ENCODE peak calls at places on chromosomes 7 and 10, in ten cellular contexts. K is thyroid gland, O is vagina, G is heart left ventricle, F is cardiac muscle cell, R is suprapubic skin, E is fibroblast of lung, L is glutamatergic neuron, C is epithelial cell of esophagus, D is HepG2. H is an unnamed sample.

GRCh38 chr7:86926732-86927131 is 132.7 kb downstream of the ELAPOR2 start:
- DNase-seq in G (no peak), D (peak; percentile 28), E (peak; percentile 31), R (no peak), C (peak; percentile 60), F (peak; percentile 69), K (no peak), O (no peak), L (no peak), H (peak; percentile 47)

GRCh38 chr10:73848821-73849489 is 25.4 kb downstream of the CAMK2G start:
- DNase-seq in F (peak; percentile 87), D (peak; percentile 62), K (peak; percentile 81), O (no peak), C (peak; percentile 79), R (peak; percentile 91), E (peak; percentile 65), L (peak; percentile 92), G (peak; percentile 81), H (peak; percentile 82)

GRCh38 chr10:102998508-102998907 is 80.4 kb downstream of the CNNM2 start:
- DNase-seq in D (no peak), K (no peak), O (no peak), L (no peak), F (no peak), G (no peak), R (no peak), E (no peak), C (peak; percentile 15), H (no peak)

GRCh38 chr10:25082276-25083204 is 66.1 kb downstream of the THNSL1 start:
- DNase-seq in F (peak; percentile 84), L (no peak), D (peak; percentile 87), O (no peak), E (peak; percentile 19), K (peak; percentile 10), C (no peak), R (no peak), G (no peak), H (no peak)

GRCh38 chr10:3720228-3721019 is 64.6 kb downstream of the KLF6 start:
- DNase-seq in R (no peak), E (peak; percentile 89), C (peak; percentile 93), O (no peak), L (no peak), D (peak; percentile 17), F (no peak), K (no peak), G (peak; percentile 52), H (peak; percentile 77)

GRCh38 chr10:60646966-60647796 is 131.1 kb upstream of the CDK1 start:
- DNase-seq in O (no peak), R (no peak), C (peak; percentile 66), L (no peak), G (peak; percentile 10), E (peak; percentile 51), K (peak; percentile 18), F (peak; percentile 66), D (peak; percentile 46), H (peak; percentile 69)

GRCh38 chr10:35089641-35090161 is 440 bp downstream of the CUL2 start:
- DNase-seq in E (peak; percentile 38), R (no peak), F (peak; percentile 39), C (peak; percentile 5), O (no peak), K (no peak), L (no peak), D (no peak), G (no peak), H (no peak)

GRCh38 chr7:43647314-43647691 is 64.4 kb downstream of the STK17A start:
- DNase-seq in D (no peak), E (peak; percentile 97), K (no peak), C (no peak), O (no peak), L (peak; percentile 47), R (no peak), G (peak; percentile 33), F (peak; percentile 25), H (peak; percentile 91)

GRCh38 chr7:19408821-19409220 is 263.6 kb upstream of the FERD3L start:
- DNase-seq in C (no peak), L (no peak), D (no peak), R (no peak), G (no peak), O (no peak), F (peak; percentile 15), E (no peak), K (no peak), H (no peak)

GRCh38 chr7:124552217-124552616 is 213.4 kb downstream of the GPR37 start:
- DNase-seq in C (no peak), O (no peak), L (no peak), E (peak; percentile 13), R (no peak), D (no peak), F (no peak), K (no peak), G (no peak), H (no peak)

GRCh38 chr10:25363638-25364037 is 188.8 kb downstream of the GPR158 start:
- DNase-seq in O (no peak), C (no peak), D (no peak), F (no peak), R (no peak), K (no peak), L (no peak), G (no peak), E (no peak), H (no peak)

GRCh38 chr10:103661198-103661950 is 167.9 kb downstream of the NEURL1 start:
- DNase-seq in K (peak; percentile 94), D (peak; percentile 73), O (no peak), F (peak; percentile 95), C (no peak), R (peak; percentile 95), G (peak; percentile 88), L (peak; percentile 46), E (peak; percentile 88), H (peak; percentile 83)

GRCh38 chr7:127392182-127392565 is 334 bp downstream of the ZNF800 start:
- DNase-seq in L (peak; percentile 72), O (no peak), E (peak; percentile 65), R (peak; percentile 80), C (peak; percentile 69), K (peak; percentile 54), D (no peak), F (peak; percentile 74), G (peak; percentile 48), H (peak; percentile 25)

GRCh38 chr10:48770558-48771089 is 86.0 kb downstream of the WDFY4 start:
- DNase-seq in D (no peak), K (no peak), R (no peak), G (no peak), O (no peak), F (no peak), C (no peak), L (no peak), E (no peak), H (no peak)

GRCh38 chr7:156492170-156492569 is 148.4 kb upstream of the RNF32 start:
- DNase-seq in C (no peak), L (no peak), R (no peak), G (no peak), E (no peak), O (no peak), D (no peak), F (no peak), K (no peak), H (no peak)

GRCh38 chr7:50710441-50711154 is 72.1 kb downstream of the GRB10 start:
- DNase-seq in C (no peak), E (no peak), D (no peak), K (peak; percentile 21), R (no peak), G (no peak), O (no peak), L (no peak), F (no peak), H (no peak)

DNA sequence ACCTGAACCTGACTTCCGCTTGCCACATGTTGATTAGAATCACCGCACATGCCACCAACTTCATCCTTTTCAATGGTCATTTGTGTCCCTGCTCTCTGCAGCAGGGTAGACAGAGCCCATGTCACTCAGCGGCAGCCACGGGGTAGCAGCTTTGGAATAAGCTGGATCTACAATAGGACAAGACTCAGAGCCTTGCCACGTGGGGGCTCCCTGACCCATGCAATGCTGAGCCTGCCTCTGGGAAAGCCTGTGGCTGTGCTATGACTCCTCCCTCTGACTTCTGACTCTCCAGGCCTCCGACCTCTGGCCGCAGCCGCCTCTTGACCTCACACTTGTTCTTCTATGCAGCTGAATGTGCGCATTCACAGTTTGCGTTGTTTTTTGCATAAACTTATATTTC is 197.8 kb upstream of the MKI67 start:
- DNase-seq in K (peak; percentile 10), L (peak; percentile 59), G (no peak), F (peak; percentile 64), C (no peak), E (no peak), O (no peak), D (peak; percentile 18), R (no peak), H (no peak)
- TF ChIP-seq CTCF in K (no peak), L (no peak), G (peak; percentile 28), F (no peak), C (no peak), E (no peak), O (no peak), D (peak; percentile 56), R (no peak), H (no peak)

GRCh38 chr7:150447966-150448788 is 2.3 kb upstream of the GIMAP8 start:
- DNase-seq in O (no peak), K (no peak), R (peak; percentile 31), C (no peak), E (no peak), L (no peak), D (no peak), G (no peak), F (no peak), H (no peak)
- TF ChIP-seq CTCF in O (no peak), K (no peak), R (no peak), C (no peak), E (no peak), L (no peak), D (no peak), G (no peak), F (no peak), H (no peak)

DNA sequence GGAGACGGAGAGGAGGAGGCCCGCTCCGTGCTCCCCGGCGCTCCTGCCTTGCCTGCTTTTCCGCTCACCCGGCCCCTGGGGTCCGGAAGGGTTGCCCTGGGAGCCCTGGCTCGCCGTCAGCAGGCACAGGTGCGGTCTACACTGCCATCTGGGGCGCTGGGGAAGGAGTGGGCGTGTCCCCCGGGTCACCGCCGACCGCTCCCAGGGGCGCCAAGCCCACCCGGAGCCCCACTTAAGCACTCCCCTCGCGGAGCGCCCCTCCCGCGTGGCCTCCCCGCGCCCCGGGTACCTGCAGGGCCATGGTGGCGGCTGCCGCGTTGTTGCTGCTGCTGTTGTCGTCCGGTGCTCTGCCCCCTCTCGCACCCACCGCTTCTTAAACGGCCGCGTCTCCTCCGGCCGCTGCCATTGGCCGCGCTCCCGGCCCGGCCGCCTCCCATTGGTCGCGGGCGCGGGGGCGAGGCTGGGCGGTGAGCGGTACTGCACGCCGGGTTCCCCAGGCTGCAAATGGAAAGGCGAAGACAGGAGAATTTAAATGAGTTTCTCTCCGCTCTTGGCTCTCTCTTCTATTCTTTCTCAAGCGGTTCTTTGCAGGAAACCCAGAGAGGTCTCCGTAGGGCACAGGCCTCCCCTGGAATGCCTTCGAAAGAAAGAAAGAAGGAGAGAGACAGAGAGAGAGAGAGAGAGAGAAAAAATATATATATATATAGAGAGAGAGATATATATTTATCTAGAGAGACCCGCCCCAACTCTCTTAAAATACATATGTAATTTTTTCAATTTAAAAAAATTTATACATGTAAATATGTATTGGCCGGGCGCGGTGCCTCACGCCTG is at the start of gene ACBD7:
- DNase-seq in L (peak; percentile 93), E (peak; percentile 76), D (peak; percentile 60), C (peak; percentile 84), K (peak; percentile 82), O (no peak), R (peak; percentile 84), F (peak; percentile 94), G (peak; percentile 75), H (peak; percentile 66)
- TF ChIP-seq CTCF in L (peak; percentile 72), E (peak; percentile 15), D (peak; percentile 30), C (peak; percentile 31), K (peak; percentile 67), O (peak; percentile 28), R (peak; percentile 62), F (peak; percentile 28), G (no peak), H (peak; percentile 32)

GRCh38 chr7:484365-485101 is 35.1 kb downstream of the PDGFA start:
- DNase-seq in K (no peak), D (peak; percentile 60), E (no peak), C (no peak), F (no peak), L (no peak), G (no peak), O (no peak), R (no peak), H (no peak)
- TF ChIP-seq CTCF in K (no peak), D (peak; percentile 25), E (no peak), C (no peak), F (no peak), L (no peak), G (no peak), O (no peak), R (no peak), H (no peak)

H was measured in brain microvascular endothelial cell.